ENCODE peak calls at places on chromosomes 12 and 14, in eight cellular contexts. T, B, G, N, M, A, C and R are unnamed samples.

GRCh38 chr12:131755305-131756113 is 44.6 kb downstream of the SFSWAP start:
- DNase-seq in T (peak; percentile 58), B (peak; percentile 39), G (no peak), N (no peak), M (no peak), A (peak; percentile 10), C (no peak), R (no peak)

GRCh38 chr14:104941508-104942365 is 17.1 kb downstream of the PLD4 start:
- DNase-seq in T (peak; percentile 2), B (no peak), G (peak; percentile 33), N (peak; percentile 32), M (no peak), A (no peak), C (peak; percentile 37), R (no peak)

GRCh38 chr12:118073768-118074167 is 12.8 kb upstream of the WSB2 start:
- DNase-seq in T (no peak), B (no peak), G (no peak), N (no peak), M (no peak), A (no peak), C (no peak), R (no peak)

GRCh38 chr12:56474389-56474788 is 6.0 kb downstream of the SPRYD4 start:
- DNase-seq in T (no peak), B (no peak), G (no peak), N (no peak), M (no peak), A (no peak), C (no peak), R (no peak)

GRCh38 chr14:96243785-96244184 is 12.2 kb upstream of the BDKRB1 start:
- DNase-seq in T (no peak), B (no peak), G (peak; percentile 17), N (no peak), M (no peak), A (peak; percentile 48), C (no peak), R (no peak)

GRCh38 chr12:49227701-49228100 is 37.2 kb upstream of the TUBA1C start:
- DNase-seq in T (no peak), B (no peak), G (no peak), N (no peak), M (no peak), A (no peak), C (no peak), R (no peak)

GRCh38 chr12:52213541-52214420 is 19.3 kb upstream of the KRT7 start:
- DNase-seq in T (peak; percentile 88), B (peak; percentile 85), G (peak; percentile 91), N (peak; percentile 86), M (peak; percentile 39), A (peak; percentile 78), C (peak; percentile 85), R (peak; percentile 69)

GRCh38 chr12:29616664-29617409 is 119.4 kb upstream of the OVCH1 start:
- DNase-seq in T (no peak), B (peak; percentile 93), G (no peak), N (no peak), M (peak; percentile 89), A (peak; percentile 90), C (no peak), R (no peak)

GRCh38 chr12:76881152-76881551 is 2.3 kb upstream of the CSRP2 start:
- DNase-seq in T (no peak), B (no peak), G (no peak), N (no peak), M (no peak), A (no peak), C (no peak), R (no peak)

GRCh38 chr12:96872946-96873345 is 34.1 kb upstream of the NEDD1 start:
- DNase-seq in T (no peak), B (peak; percentile 56), G (no peak), N (no peak), M (no peak), A (no peak), C (no peak), R (no peak)

GRCh38 chr12:129961856-129962255 is 58.0 kb upstream of the TMEM132D start:
- DNase-seq in T (no peak), B (no peak), G (no peak), N (no peak), M (no peak), A (no peak), C (no peak), R (no peak)

GRCh38 chr14:96126783-96127271 is 77.8 kb upstream of the BDKRB2 start:
- DNase-seq in T (no peak), B (no peak), G (no peak), N (no peak), M (no peak), A (peak; percentile 55), C (no peak), R (no peak)

GRCh38 chr12:132143328-132144071 is 619 bp downstream of the DDX51 start:
- DNase-seq in T (no peak), B (peak; percentile 54), G (peak; percentile 69), N (no peak), M (no peak), A (no peak), C (peak; percentile 59), R (no peak)

GRCh38 chr14:30223966-30224365 is 296.3 kb upstream of the PRKD1 start:
- DNase-seq in T (no peak), B (no peak), G (no peak), N (peak; percentile 46), M (no peak), A (no peak), C (peak; percentile 58), R (no peak)

GRCh38 chr14:35405304-35405996 is 901 bp upstream of the NFKBIA start:
- DNase-seq in T (peak; percentile 48), B (peak; percentile 37), G (peak; percentile 77), N (peak; percentile 66), M (no peak), A (no peak), C (peak; percentile 76), R (no peak)

GRCh38 chr14:99822800-99823455 is 29.7 kb downstream of the EML1 start:
- DNase-seq in T (no peak), B (no peak), G (no peak), N (no peak), M (no peak), A (no peak), C (no peak), R (peak; percentile 37)
- H3K27ac ChIP-seq in T (no peak overlapping the region), B (no peak overlapping the region), G (no peak overlapping the region), N (no peak overlapping the region), M (no peak overlapping the region), A (no peak overlapping the region), C (no peak overlapping the region), R (peak overlapping the region; percentile 64)

GRCh38 chr14:102076793-102077759 is 9.8 kb downstream of the HSP90AA1 start:
- DNase-seq in T (no peak), B (no peak), G (no peak), N (no peak), M (no peak), A (no peak), C (no peak), R (no peak)
- H3K27ac ChIP-seq in T (no peak overlapping the region), B (no peak overlapping the region), G (no peak overlapping the region), N (no peak overlapping the region), M (no peak overlapping the region), A (no peak overlapping the region), C (no peak overlapping the region), R (no peak overlapping the region)

DNA sequence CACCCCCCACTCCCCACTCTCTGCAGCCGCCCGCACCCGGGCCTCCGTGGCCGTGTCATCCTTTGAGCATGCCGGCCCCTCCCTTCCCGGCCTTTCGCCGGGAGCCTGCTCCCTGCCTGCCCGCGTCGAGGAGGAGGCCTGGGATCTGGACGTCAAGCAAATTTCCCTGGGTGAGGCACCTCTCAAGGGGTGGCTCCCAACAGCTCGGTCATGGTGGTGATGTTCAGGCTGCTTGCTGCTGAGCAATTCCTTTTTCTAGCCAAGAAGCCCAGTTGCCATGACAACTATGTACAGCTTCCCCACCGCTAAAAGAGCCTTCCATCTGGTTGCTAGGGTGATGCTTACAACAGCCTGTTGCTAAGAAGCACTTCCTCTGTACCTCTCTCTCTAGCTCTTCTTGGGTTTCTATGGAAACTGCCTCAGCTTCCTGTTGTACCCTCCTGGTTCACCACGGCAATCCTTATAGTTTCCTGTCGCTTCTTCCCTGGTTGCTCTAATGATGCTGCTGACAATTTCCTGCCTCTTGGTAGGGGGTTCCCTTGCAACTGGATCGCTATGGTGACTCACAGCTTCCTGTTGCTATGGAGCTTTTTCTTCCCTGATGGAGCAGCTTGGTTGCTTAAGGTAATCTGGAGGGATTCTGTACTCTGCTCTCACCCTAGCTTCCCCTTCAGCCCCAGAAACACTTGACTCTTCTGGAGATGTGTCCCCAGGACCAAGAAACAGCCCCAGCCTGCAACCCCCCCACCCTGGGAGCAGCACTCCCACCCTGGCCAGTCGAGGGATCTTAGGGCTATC is 11.0 kb downstream of the ZNF219 start:
- DNase-seq in T (no peak), B (peak; percentile 98), G (no peak), N (no peak), M (peak; percentile 93), A (peak; percentile 98), C (peak; percentile 59), R (peak; percentile 78)
- H3K27ac ChIP-seq in T (no peak overlapping the region), B (peak overlapping the region; percentile 95), G (peak overlapping the region; percentile 47), N (peak overlapping the region; percentile 34), M (peak overlapping the region; percentile 89), A (peak overlapping the region; percentile 43), C (no peak overlapping the region), R (peak overlapping the region; percentile 45)

DNA sequence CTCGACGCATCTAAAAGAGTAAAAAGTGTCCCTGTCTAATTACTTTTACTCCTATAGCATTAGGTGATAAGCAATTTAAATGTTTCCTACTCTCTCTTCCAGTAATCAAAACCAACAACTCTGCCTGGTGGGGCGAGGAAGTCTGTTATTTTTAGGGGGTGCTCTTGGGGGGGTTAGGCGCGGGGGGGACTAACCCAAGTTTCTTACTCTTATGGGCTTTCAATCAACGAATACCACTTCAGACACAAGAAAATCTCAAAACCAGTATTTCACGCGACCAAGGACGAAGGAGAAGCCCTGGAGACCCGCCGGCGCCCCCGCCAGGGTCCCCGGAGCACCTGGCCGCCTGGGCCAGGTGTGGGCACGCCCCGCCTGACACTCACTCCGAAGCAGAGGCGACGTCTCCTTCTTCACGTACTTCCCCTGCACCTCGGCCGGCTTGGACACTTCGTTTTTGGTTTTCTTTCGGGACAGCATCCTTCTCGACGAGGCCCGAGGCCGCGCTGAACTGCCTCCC is 557 bp downstream of the SAV1 start:
- DNase-seq in T (peak; percentile 41), B (no peak), G (no peak), N (no peak), M (no peak), A (no peak), C (no peak), R (no peak)
- H3K27ac ChIP-seq in T (peak overlapping the region; percentile 92), B (peak overlapping the region; percentile 85), G (peak overlapping the region; percentile 98), N (peak overlapping the region; percentile 93), M (peak overlapping the region; percentile 91), A (peak overlapping the region; percentile 98), C (peak overlapping the region; percentile 99), R (peak overlapping the region; percentile 91)

DNA sequence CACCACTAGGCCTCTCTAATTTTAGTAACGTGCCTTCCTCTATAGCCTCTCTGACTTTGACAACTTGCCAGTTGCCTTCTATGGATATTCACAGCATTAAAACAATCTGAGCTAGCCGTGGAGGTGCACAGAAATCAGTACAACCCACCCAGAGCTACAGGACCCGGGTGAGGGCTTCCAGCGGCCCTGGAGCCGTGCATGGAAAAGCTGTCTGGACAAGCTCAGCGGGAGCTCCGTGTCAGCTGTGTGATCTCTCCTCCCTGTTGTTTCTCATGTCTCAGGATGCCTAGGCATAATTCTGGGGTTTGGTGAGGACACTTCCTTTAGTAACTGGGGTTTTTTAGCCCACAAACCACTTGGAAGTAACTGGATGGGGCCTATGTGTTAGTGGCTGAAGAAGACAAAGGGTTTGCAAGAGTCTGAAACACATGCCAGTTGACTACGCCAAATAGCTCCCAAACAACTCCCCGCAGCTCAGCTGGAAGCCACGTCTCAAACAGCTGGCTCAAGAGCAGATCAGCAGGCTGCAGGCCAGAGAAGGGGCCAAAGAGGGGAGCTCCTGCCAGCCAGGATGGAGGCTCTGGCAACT is 52.9 kb downstream of the SSH1 start:
- DNase-seq in T (no peak), B (peak; percentile 91), G (no peak), N (no peak), M (peak; percentile 92), A (peak; percentile 95), C (peak; percentile 92), R (no peak)
- H3K27ac ChIP-seq in T (peak overlapping the region; percentile 62), B (peak overlapping the region; percentile 97), G (peak overlapping the region; percentile 77), N (peak overlapping the region; percentile 78), M (peak overlapping the region; percentile 96), A (peak overlapping the region; percentile 97), C (peak overlapping the region; percentile 95), R (peak overlapping the region; percentile 71)

GRCh38 chr14:75040959-75041358 is 10.3 kb downstream of the MLH3 start:
- DNase-seq in T (no peak), B (no peak), G (no peak), N (no peak), M (no peak), A (no peak), C (no peak), R (no peak)
- H3K27ac ChIP-seq in T (no peak overlapping the region), B (no peak overlapping the region), G (peak overlapping the region; percentile 38), N (no peak overlapping the region), M (no peak overlapping the region), A (no peak overlapping the region), C (no peak overlapping the region), R (no peak overlapping the region)